ENCODE peak calls at places on chromosomes 12 and 14, in five cellular contexts. J, O, M, A and K are unnamed samples.

GRCh38 chr14:96117101-96117897 is 78.1 kb downstream of the C14orf132 start:
- DNase-seq in J (no peak), O (no peak), M (no peak), A (no peak), K (no peak)

GRCh38 chr12:66187016-66187415 is 2.0 kb upstream of the IRAK3 start:
- DNase-seq in J (no peak), O (no peak), M (no peak), A (no peak), K (no peak)

GRCh38 chr14:24145700-24146621 is at the start of gene PSME2:
- DNase-seq in J (no peak), O (no peak), M (no peak), A (no peak), K (no peak)

GRCh38 chr12:62032838-62033237 is 227.4 kb upstream of the USP15 start:
- DNase-seq in J (no peak), O (no peak), M (no peak), A (no peak), K (no peak)

GRCh38 chr14:100022772-100023451 is 42.3 kb upstream of the EVL start:
- DNase-seq in J (no peak), O (no peak), M (no peak), A (no peak), K (no peak)

GRCh38 chr12:110289711-110290078 is 8.6 kb downstream of the ATP2A2 start:
- DNase-seq in J (no peak), O (no peak), M (no peak), A (no peak), K (no peak)

GRCh38 chr12:87444039-87444438 is 585.2 kb downstream of the C12orf50 start:
- DNase-seq in J (no peak), O (no peak), M (no peak), A (no peak), K (no peak)

GRCh38 chr12:65098364-65098763 is 22.7 kb downstream of the WIF1 start:
- DNase-seq in J (no peak), O (no peak), M (no peak), A (no peak), K (no peak)

GRCh38 chr12:106246891-106247730 is 709 bp downstream of the CKAP4 start:
- DNase-seq in J (peak), O (peak), M (no peak), A (no peak), K (peak)

GRCh38 chr14:22939684-22940083 is 10.5 kb upstream of the PRMT5 start:
- DNase-seq in J (no peak), O (no peak), M (no peak), A (no peak), K (no peak)

GRCh38 chr12:19885987-19886804 is 446.9 kb downstream of the AEBP2 start:
- DNase-seq in J (no peak), O (no peak), M (no peak), A (no peak), K (no peak)

GRCh38 chr12:52264435-52264825 is 10.0 kb upstream of the KRT86 start:
- DNase-seq in J (no peak), O (no peak), M (no peak), A (no peak), K (no peak)

GRCh38 chr12:69329669-69330428 is 18.3 kb upstream of the LYZ start:
- DNase-seq in J (no peak), O (no peak), M (no peak), A (no peak), K (no peak)

GRCh38 chr14:96130854-96131253 is 73.8 kb upstream of the BDKRB2 start:
- DNase-seq in J (no peak), O (no peak), M (no peak), A (no peak), K (no peak)

GRCh38 chr14:75471059-75471458 is 43.2 kb downstream of the JDP2 start:
- DNase-seq in J (no peak), O (no peak), M (no peak), A (no peak), K (no peak)

GRCh38 chr14:90087433-90087832 is 25.6 kb downstream of the KCNK13 start:
- DNase-seq in J (no peak), O (no peak), M (no peak), A (no peak), K (no peak)

GRCh38 chr14:65334765-65335411 is 77.6 kb upstream of the FUT8 start:
- DNase-seq in J (peak), O (no peak), M (no peak), A (no peak), K (no peak)

GRCh38 chr14:66920196-66920595 is 269.0 kb upstream of the GARIN2 start:
- DNase-seq in J (no peak), O (no peak), M (no peak), A (no peak), K (no peak)

GRCh38 chr12:57467915-57468314 is 8.3 kb downstream of the GLI1 start:
- DNase-seq in J (no peak), O (no peak), M (no peak), A (no peak), K (peak)

GRCh38 chr12:96239711-96240234 is 45.6 kb downstream of the ELK3 start:
- DNase-seq in J (no peak), O (no peak), M (no peak), A (no peak), K (peak)

GRCh38 chr14:103878180-103878579 is 30.8 kb upstream of the PPP1R13B start:
- DNase-seq in J (no peak), O (no peak), M (no peak), A (no peak), K (no peak)

GRCh38 chr12:7162691-7163114 is 26.8 kb upstream of the PEX5 start:
- DNase-seq in J (peak), O (peak), M (no peak), A (peak), K (no peak)

GRCh38 chr14:105882626-105883025 is 356.2 kb downstream of the TMEM121 start:
- DNase-seq in J (no peak), O (no peak), M (no peak), A (no peak), K (peak)

GRCh38 chr12:26830358-26830757 is 2.6 kb downstream of the ITPR2 start:
- DNase-seq in J (no peak), O (no peak), M (no peak), A (no peak), K (no peak)

GRCh38 chr12:26832817-26833691 is at the start of gene ITPR2:
- DNase-seq in J (peak), O (peak), M (no peak), A (peak), K (peak)

GRCh38 chr12:26833692-26834168 is 736 bp upstream of the ITPR2 start:
- DNase-seq in J (peak), O (peak), M (no peak), A (no peak), K (peak)

GRCh38 chr12:26830783-26831601 is 2.0 kb downstream of the ITPR2 start:
- DNase-seq in J (peak), O (no peak), M (no peak), A (no peak), K (no peak)

GRCh38 chr12:26831959-26832816 is 806 bp downstream of the ITPR2 start:
- DNase-seq in J (peak), O (peak), M (peak), A (peak), K (peak)
- TF ChIP-seq POLR2AphosphoS5 in J (no peak), O (peak), M (no peak), A (no peak), K (peak)

GRCh38 chr14:69651653-69652052 is 40.3 kb downstream of the SUSD6 start:
- DNase-seq in J (no peak), O (no peak), M (no peak), A (no peak), K (no peak)

GRCh38 chr14:69650948-69651369 is 39.6 kb downstream of the SUSD6 start:
- DNase-seq in J (no peak), O (no peak), M (no peak), A (no peak), K (no peak)

GRCh38 chr14:69644814-69645213 is 33.4 kb downstream of the SUSD6 start:
- DNase-seq in J (no peak), O (no peak), M (no peak), A (no peak), K (no peak)

GRCh38 chr14:69647216-69647615 is 35.8 kb downstream of the SUSD6 start:
- DNase-seq in J (no peak), O (no peak), M (no peak), A (no peak), K (no peak)

DNA sequence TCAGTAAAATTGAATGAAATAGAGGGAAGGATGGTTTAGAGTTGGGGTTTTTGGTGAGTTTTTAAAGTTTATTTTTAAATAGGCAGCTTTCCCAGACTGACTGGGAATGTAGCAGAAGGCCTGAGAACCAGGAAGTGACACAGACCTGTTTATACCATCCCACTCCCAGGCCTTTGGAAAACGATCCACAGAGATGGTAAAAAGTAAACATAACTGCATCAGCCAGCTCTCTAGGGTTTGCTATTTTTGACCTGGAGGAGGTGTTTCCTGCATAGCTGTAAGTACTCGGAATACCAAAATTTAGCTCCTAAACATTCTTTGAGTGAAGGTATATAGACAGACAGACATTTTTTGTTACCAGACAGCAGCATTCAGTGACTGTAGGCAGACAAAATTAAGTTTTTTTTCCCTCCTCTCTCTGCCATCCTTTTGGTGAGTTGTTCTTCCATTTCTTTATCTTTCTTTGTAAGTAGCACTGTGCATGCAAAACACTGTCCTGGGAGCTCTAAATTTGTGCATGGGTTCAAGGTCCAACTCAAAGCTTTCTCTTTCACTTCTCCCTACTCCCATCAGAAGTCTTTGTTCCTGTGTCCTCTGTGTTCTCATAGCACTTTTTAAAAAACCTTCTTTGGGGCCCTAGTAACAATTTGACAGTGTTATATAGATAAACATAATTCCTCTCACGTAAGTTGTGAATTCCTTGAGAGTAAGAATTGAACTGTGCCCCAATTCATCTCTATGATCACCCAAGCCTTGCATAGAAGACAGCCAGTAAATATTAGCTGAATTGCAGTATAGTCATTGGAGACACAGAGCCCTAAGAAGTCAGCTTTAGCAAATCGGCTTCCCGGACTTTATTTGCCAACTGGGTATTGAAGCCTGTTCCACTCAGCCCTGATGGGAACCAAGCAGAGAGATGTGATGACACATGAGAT is 37.4 kb downstream of the SUSD6 start:
- DNase-seq in J (no peak), O (no peak), M (peak), A (no peak), K (no peak)
- H3K4me3 ChIP-seq in J (no peak), O (no peak), M (no peak), A (no peak), K (no peak)

GRCh38 chr12:1199700-1200099 is 208.7 kb downstream of the ERC1 start:
- DNase-seq in J (no peak), O (no peak), M (no peak), A (no peak), K (no peak)
- TF ChIP-seq POLR2AphosphoS5 in J (no peak), O (no peak), M (no peak), A (no peak), K (no peak)

GRCh38 chr12:56161677-56162351 is 3.7 kb downstream of the MYL6 start:
- DNase-seq in J (peak), O (no peak), M (no peak), A (no peak), K (no peak)
- H3K4me3 ChIP-seq in J (peak), O (no peak), M (no peak), A (no peak), K (no peak)

DNA sequence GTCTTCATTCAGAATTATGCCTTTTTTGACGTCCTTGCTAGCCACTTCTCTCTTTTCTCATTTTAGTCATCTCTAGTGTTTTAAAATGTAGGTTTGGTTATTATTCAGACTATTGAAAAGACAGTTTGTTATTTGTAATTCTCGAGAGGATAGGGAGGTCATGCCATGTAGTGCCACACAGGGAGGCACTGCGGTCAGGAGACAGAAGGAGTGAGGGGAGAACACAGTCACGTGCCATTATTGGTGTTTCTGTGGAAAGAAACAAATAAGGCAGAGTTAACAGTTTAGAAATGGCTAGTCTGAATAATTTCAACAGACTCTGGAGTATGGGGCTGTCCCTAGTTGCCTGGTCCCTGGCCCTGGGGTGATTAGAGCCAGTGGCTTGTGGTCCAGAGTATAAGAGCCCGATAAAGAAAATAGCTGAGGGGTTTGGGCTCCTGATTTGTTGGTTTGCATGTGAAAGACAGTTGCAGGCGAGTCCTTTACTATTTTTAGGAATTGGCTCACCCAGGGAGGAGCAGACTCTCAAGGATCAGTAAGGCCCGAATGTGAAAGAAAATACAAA is 278.1 kb upstream of the SEL1L start:
- DNase-seq in J (peak), O (no peak), M (no peak), A (no peak), K (no peak)
- TF ChIP-seq POLR2AphosphoS5 in J (no peak), O (no peak), M (no peak), A (no peak), K (no peak)

DNA sequence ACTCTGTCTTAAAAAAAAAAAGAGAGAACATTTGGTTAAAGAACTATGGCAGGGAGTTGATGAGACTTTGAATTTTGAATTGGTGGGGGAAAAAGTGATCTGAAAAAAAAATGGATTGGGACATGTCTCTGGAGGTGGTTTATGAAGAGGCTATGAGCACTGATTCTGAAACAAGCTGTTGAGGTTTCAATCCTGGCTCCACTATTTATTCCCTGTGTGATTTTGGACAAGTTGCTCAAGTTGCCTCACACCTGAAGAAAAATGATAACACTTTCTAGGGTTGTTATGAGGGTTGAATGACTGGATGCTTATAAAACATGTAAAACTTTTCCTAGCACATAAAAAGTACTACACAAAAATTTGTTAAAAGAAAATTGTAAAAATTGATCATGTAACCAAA is 1.8 kb upstream of the ANO6 start:
- DNase-seq in J (no peak), O (no peak), M (no peak), A (no peak), K (no peak)
- H3K4me3 ChIP-seq in J (no peak), O (no peak), M (no peak), A (no peak), K (no peak)

GRCh38 chr12:55708695-55709233 is 1.1 kb upstream of the ITGA7 start:
- DNase-seq in J (no peak), O (no peak), M (no peak), A (no peak), K (peak)
- TF ChIP-seq POLR2AphosphoS5 in J (no peak), O (no peak), M (no peak), A (no peak), K (no peak)

GRCh38 chr14:37588956-37589737 is 5.9 kb downstream of the FOXA1 start:
- DNase-seq in J (peak), O (no peak), M (no peak), A (no peak), K (no peak)
- H3K4me3 ChIP-seq in J (peak), O (peak), M (no peak), A (no peak), K (no peak)